ENCODE peak calls at places on chromosomes 7 and 10, in eight cellular contexts. K is epithelial cell of proximal tubule, S is cardiac muscle cell, V is lower leg skin, G is cardiac fibroblast, N is psoas muscle, E is left lung, W is ovary. Q is an unnamed sample.
A peak's percentile ranks its signal among the peaks of the same experiment; 100 is the strongest.

GRCh38 chr7:122850528-122850927 is 35.7 kb downstream of the CADPS2 start:
- DNase-seq in K (no peak), W (no peak), N (no peak), G (no peak), E (no peak), S (no peak), V (no peak), Q (no peak)

GRCh38 chr7:35905555-35905954 is 104.7 kb downstream of the SEPTIN7 start:
- DNase-seq in K (peak; percentile 19), V (no peak), W (no peak), N (no peak), S (peak; percentile 19), G (peak; percentile 36), E (no peak), Q (no peak)

GRCh38 chr7:115851291-115851690 is 179.3 kb downstream of the TFEC start:
- DNase-seq in E (no peak), K (no peak), N (no peak), G (peak; percentile 68), S (peak; percentile 66), W (no peak), V (no peak), Q (peak; percentile 13)

GRCh38 chr10:86970887-86971145 is 2.5 kb downstream of the ADIRF start:
- DNase-seq in G (no peak), K (no peak), N (no peak), E (no peak), S (no peak), W (no peak), V (no peak), Q (no peak)

GRCh38 chr7:75559355-75559986 is 67.4 kb downstream of the SPDYE5 start:
- DNase-seq in K (no peak), S (no peak), E (no peak), V (no peak), G (no peak), N (no peak), W (no peak), Q (no peak)

GRCh38 chr10:7826971-7827370 is 8.7 kb downstream of the TAF3 start:
- DNase-seq in K (no peak), W (no peak), S (peak; percentile 65), E (no peak), G (peak; percentile 57), V (no peak), N (no peak), Q (no peak)

GRCh38 chr7:91973632-91974031 is 33.0 kb downstream of the AKAP9 start:
- DNase-seq in G (no peak), S (no peak), N (no peak), K (no peak), V (no peak), E (no peak), W (no peak), Q (no peak)

GRCh38 chr7:2978403-2978802 is 65.3 kb downstream of the CARD11 start:
- DNase-seq in V (no peak), S (peak; percentile 15), G (no peak), K (no peak), N (no peak), W (no peak), E (peak; percentile 88), Q (peak; percentile 93)

GRCh38 chr7:106570948-106571418 is 90.0 kb downstream of the CCDC71L start:
- DNase-seq in G (no peak), E (no peak), W (no peak), V (no peak), K (no peak), N (no peak), S (no peak), Q (no peak)

GRCh38 chr10:70775679-70776454 is 9.3 kb downstream of the TBATA start:
- DNase-seq in W (peak; percentile 25), V (no peak), G (no peak), S (no peak), E (no peak), K (no peak), N (no peak), Q (no peak)

GRCh38 chr10:31064334-31064733 is 32.7 kb upstream of the ZNF438 start:
- DNase-seq in E (no peak), K (no peak), G (peak; percentile 73), S (peak; percentile 73), V (peak; percentile 42), N (peak; percentile 30), W (no peak), Q (no peak)

GRCh38 chr7:44177570-44178131 is 11.6 kb downstream of the GCK start:
- DNase-seq in K (no peak), G (peak; percentile 40), W (no peak), V (no peak), S (peak; percentile 18), E (no peak), N (no peak), Q (no peak)

GRCh38 chr10:97515260-97515978 is 16.7 kb downstream of the UBTD1 start:
- DNase-seq in S (no peak), N (no peak), V (no peak), K (no peak), E (no peak), G (no peak), W (no peak), Q (no peak)

GRCh38 chr10:97553575-97554100 is 18.9 kb upstream of the ANKRD2 start:
- DNase-seq in K (no peak), S (peak; percentile 80), E (peak; percentile 88), N (peak; percentile 72), W (peak; percentile 82), V (peak; percentile 60), G (peak; percentile 86), Q (peak; percentile 54)

GRCh38 chr10:43026039-43026973 is 50.6 kb upstream of the RET start:
- DNase-seq in N (no peak), G (no peak), K (no peak), V (no peak), S (no peak), W (no peak), E (peak; percentile 71), Q (no peak)

GRCh38 chr10:104517946-104518345 is 123.1 kb upstream of the SORCS3 start:
- DNase-seq in E (no peak), N (no peak), K (no peak), G (no peak), W (no peak), S (no peak), V (no peak), Q (no peak)

GRCh38 chr10:93028881-93029280 is 31.7 kb upstream of the CYP26C1 start:
- DNase-seq in V (no peak), G (peak; percentile 42), K (no peak), S (peak; percentile 41), W (no peak), E (no peak), N (no peak), Q (no peak)

GRCh38 chr7:135665072-135665471 is 2.8 kb downstream of the STMP1 start:
- DNase-seq in E (no peak), K (no peak), G (no peak), S (no peak), N (no peak), W (no peak), V (no peak), Q (no peak)

DNA sequence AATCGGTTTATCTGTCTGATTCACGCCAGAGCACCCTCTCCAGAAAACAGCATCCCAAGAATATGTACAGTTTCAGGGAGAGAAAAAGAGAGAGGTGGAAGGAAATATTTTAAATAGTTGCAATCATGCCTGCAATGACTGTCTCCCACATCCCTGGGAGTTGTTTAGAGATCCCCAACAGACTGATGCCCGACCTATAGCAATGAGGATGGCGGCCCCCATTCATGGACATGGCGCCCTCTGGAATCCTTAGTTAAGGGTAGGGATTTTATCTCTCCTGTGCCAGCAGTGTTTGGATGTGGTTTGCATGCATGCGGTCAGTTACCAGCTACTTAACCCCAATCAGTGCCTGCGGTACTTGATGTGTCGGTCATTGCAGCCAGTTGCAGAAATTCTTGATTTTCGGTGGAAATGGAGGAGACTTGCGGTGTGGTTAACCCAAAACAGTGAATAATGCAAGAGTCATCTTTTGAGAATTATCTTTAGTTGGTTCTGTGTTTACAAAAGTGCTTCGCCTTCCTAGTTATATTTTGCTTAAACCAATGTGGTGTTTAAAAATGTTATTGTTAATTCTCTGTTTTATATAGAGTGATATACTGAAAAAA is 186.0 kb upstream of the TCF7L2 start:
- DNase-seq in E (no peak), V (no peak), W (no peak), S (peak; percentile 27), N (no peak), K (no peak), G (no peak), Q (no peak)
- TF ChIP-seq CTCF in E (no peak), V (no peak), W (no peak), S (no peak), N (no peak), K (no peak), G (no peak), Q (no peak)

GRCh38 chr7:142483659-142484317 is 225.9 kb upstream of the PRSS58 start:
- DNase-seq in K (no peak), G (no peak), S (no peak), E (no peak), N (no peak), V (no peak), W (no peak), Q (no peak)

GRCh38 chr7:142482899-142483658 is 225.2 kb upstream of the PRSS58 start:
- DNase-seq in S (peak; percentile 66), N (peak; percentile 32), G (peak; percentile 58), K (no peak), V (no peak), E (peak; percentile 79), W (no peak), Q (no peak)

GRCh38 chr7:142478479-142479220 is 220.8 kb upstream of the PRSS58 start:
- DNase-seq in V (no peak), E (no peak), W (no peak), G (peak; percentile 65), K (no peak), S (peak; percentile 74), N (no peak), Q (no peak)

GRCh38 chr7:142485617-142486226 is 227.9 kb upstream of the PRSS58 start:
- DNase-seq in V (no peak), E (no peak), W (no peak), S (no peak), G (no peak), N (no peak), K (no peak), Q (no peak)

GRCh38 chr7:142481548-142481947 is 223.7 kb upstream of the PRSS58 start:
- DNase-seq in K (no peak), E (no peak), N (no peak), S (peak; percentile 38), V (no peak), W (no peak), G (peak; percentile 31), Q (no peak)
- TF ChIP-seq CTCF in K (peak; percentile 39), E (no peak), N (peak; percentile 39), S (peak; percentile 41), V (no peak), W (no peak), G (peak; percentile 41), Q (no peak)

GRCh38 chr7:127828843-127829502 is 177.0 kb downstream of the SND1 start:
- DNase-seq in G (no peak), V (no peak), K (no peak), W (no peak), N (no peak), E (no peak), S (no peak), Q (peak; percentile 24)
- TF ChIP-seq CTCF in G (no peak), V (no peak), K (no peak), W (no peak), N (no peak), E (no peak), S (no peak), Q (no peak)

DNA sequence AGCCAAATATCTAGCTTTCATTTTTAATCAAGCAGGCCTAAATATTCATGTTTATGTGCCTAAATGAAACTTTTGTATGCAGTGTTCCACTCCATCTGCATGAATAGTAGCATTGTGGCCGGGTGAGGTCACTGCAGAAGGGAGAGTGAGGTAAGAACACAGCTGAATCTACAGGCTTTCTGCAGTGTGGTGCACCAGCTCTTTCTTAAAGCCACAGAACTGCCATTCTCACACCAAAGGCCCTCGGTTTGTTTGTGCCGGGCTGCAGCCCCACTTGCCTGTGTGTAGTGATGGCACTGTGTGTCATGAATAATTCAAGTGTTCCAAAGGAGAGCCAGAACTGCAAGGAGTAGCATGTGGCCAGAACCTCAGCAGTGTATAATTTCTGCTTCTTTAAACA is 204.1 kb downstream of the TRIL start:
- DNase-seq in N (no peak), G (peak; percentile 35), W (no peak), S (peak; percentile 49), V (no peak), K (no peak), E (no peak), Q (no peak)
- TF ChIP-seq CTCF in N (no peak), G (no peak), W (no peak), S (peak; percentile 19), V (no peak), K (peak; percentile 34), E (no peak), Q (no peak)

Q was measured in B cell.